ENCODE peak calls at places on chromosome 3, in four cellular contexts. L is HCEC 1CT, E is H7, M is body of pancreas. W is an unnamed sample.

GRCh38 chr3:20111836-20112235 is 71.6 kb downstream of the KAT2B start:
- DNase-seq in E (no peak), M (no peak), L (peak), W (no peak)

GRCh38 chr3:138834359-138835176 is at the start of gene PIK3CB:
- DNase-seq in L (peak), M (peak), E (peak), W (peak)

GRCh38 chr3:105362021-105362665 is 4.6 kb upstream of the ALCAM start:
- DNase-seq in L (peak), E (no peak), M (no peak), W (no peak)

GRCh38 chr3:39232859-39233258 is 40.5 kb upstream of the XIRP1 start:
- DNase-seq in M (no peak), E (no peak), L (no peak), W (no peak)

GRCh38 chr3:149536429-149536828 is 61.9 kb downstream of the TM4SF4 start:
- DNase-seq in M (peak), E (peak), L (peak), W (peak)

GRCh38 chr3:112818289-112818688 is 28.4 kb downstream of the CD200R1L start:
- DNase-seq in E (no peak), M (no peak), L (peak), W (no peak)

GRCh38 chr3:179227349-179227748 is 23.6 kb downstream of the KCNMB3 start:
- DNase-seq in E (no peak), L (peak), M (no peak), W (no peak)

GRCh38 chr3:107201146-107201545 is 176.1 kb upstream of the CCDC54 start:
- DNase-seq in E (no peak), M (no peak), L (no peak), W (no peak)

GRCh38 chr3:88101142-88101541 is 42.1 kb downstream of the ZNF654 start:
- DNase-seq in M (no peak), L (no peak), E (no peak), W (no peak)

GRCh38 chr3:126438186-126438585 is 37.5 kb downstream of the ZXDC start:
- DNase-seq in E (no peak), M (no peak), L (no peak), W (no peak)

GRCh38 chr3:183815951-183816475 is 9.4 kb downstream of the MAP6D1 start:
- DNase-seq in M (no peak), L (no peak), E (peak), W (no peak)

GRCh38 chr3:107249132-107249531 is 128.1 kb upstream of the CCDC54 start:
- DNase-seq in E (no peak), M (no peak), L (no peak), W (no peak)

GRCh38 chr3:182385356-182385755 is 407.9 kb upstream of the ATP11B start:
- DNase-seq in L (no peak), E (peak), M (no peak), W (no peak)

GRCh38 chr3:106485202-106485601 is 616.4 kb upstream of the CBLB start:
- DNase-seq in L (no peak), M (no peak), E (no peak), W (peak)

GRCh38 chr3:67357610-67358458 is 296.6 kb downstream of the SUCLG2 start:
- DNase-seq in E (peak), M (peak), L (peak), W (peak)

GRCh38 chr3:125401402-125401801 is 26.3 kb upstream of the ZNF148 start:
- DNase-seq in L (peak), M (no peak), E (no peak), W (no peak)

GRCh38 chr3:184371570-184372018 is 6.4 kb downstream of the THPO start:
- DNase-seq in L (peak), M (peak), E (peak), W (peak)

GRCh38 chr3:131730581-131730980 is 227.8 kb upstream of the MRPL3 start:
- DNase-seq in L (no peak), M (no peak), E (no peak), W (no peak)

GRCh38 chr3:44482721-44483120 is 5.3 kb upstream of the ZNF445 start:
- DNase-seq in M (no peak), E (no peak), L (no peak), W (no peak)

GRCh38 chr3:70985572-70985971 is 598.0 kb downstream of the FOXP1 start:
- DNase-seq in L (no peak), M (no peak), E (no peak), W (no peak)

GRCh38 chr3:195154793-195155535 is 116.0 kb downstream of the XXYLT1 start:
- DNase-seq in M (peak), E (peak), L (peak), W (no peak)

GRCh38 chr3:129989391-129989790 is 14.9 kb downstream of the TRH start:
- DNase-seq in E (no peak), L (no peak), M (no peak), W (no peak)

GRCh38 chr3:32937331-32937730 is 14.1 kb upstream of the CCR4 start:
- DNase-seq in M (no peak), E (no peak), L (no peak), W (no peak)

GRCh38 chr3:131848111-131848510 is 186.7 kb downstream of the CPNE4 start:
- DNase-seq in E (no peak), L (no peak), M (no peak), W (no peak)